ENCODE peak calls at places on chromosome X, in ten cellular contexts. Q is pancreas, N is bronchial epithelial cell, Z is cardiac muscle cell, J is brain microvascular endothelial cell, B is upper lobe of right lung, U is neuronal stem cell, W is Panc1, P is BJ, I is aorta. K is an unnamed sample. For H3K27me3 and H3K36me3, the result is how much of the 10 kb centered on the place peaks cover.

GRCh38 chrX:70009049-70009448 is 40.7 kb downstream of the AWAT2 start:
- DNase-seq in I (no peak), B (no peak), N (no peak), Z (no peak), J (no peak), P (no peak), U (no peak), Q (no peak), W (no peak), K (no peak)

GRCh38 chrX:20265726-20266681 is 705 bp downstream of the RPS6KA3 start:
- DNase-seq in U (no peak), B (peak), J (no peak), W (no peak), P (no peak), Q (peak), N (no peak), I (peak), Z (peak), K (peak)

GRCh38 chrX:147343467-147343866 is 528.9 kb upstream of the CXorf51A start:
- DNase-seq in B (no peak), N (no peak), W (no peak), P (no peak), Q (no peak), I (no peak), U (no peak), J (no peak), Z (no peak), K (no peak)

GRCh38 chrX:24371391-24371972 is 11.0 kb downstream of the SUPT20HL1 start:
- DNase-seq in W (peak), J (peak), I (peak), U (peak), P (no peak), Q (no peak), Z (peak), B (no peak), N (peak), K (peak)

GRCh38 chrX:84475101-84475500 is 27.2 kb downstream of the HDX start:
- DNase-seq in U (no peak), N (no peak), Q (no peak), Z (no peak), J (no peak), I (no peak), P (no peak), B (no peak), W (no peak), K (no peak)

GRCh38 chrX:74534569-74535038 is 79.8 kb downstream of the RLIM start:
- DNase-seq in B (no peak), J (peak), Z (no peak), P (peak), Q (no peak), U (no peak), N (peak), I (no peak), W (no peak), K (no peak)

GRCh38 chrX:118495958-118496762 is 545 bp downstream of the DOCK11 start:
- DNase-seq in N (no peak), P (no peak), B (peak), Q (peak), W (no peak), U (no peak), J (no peak), I (peak), Z (no peak), K (peak)

GRCh38 chrX:18448416-18448815 is 23.0 kb downstream of the CDKL5 start:
- DNase-seq in U (no peak), Q (no peak), J (no peak), W (no peak), N (no peak), B (no peak), Z (no peak), I (no peak), P (no peak), K (no peak)

GRCh38 chrX:23704673-23705206 is 37.4 kb downstream of the PRDX4 start:
- DNase-seq in N (no peak), Z (no peak), P (no peak), B (no peak), Q (no peak), U (no peak), J (no peak), I (no peak), W (no peak), K (no peak)

GRCh38 chrX:93874554-93874953 is 200.5 kb downstream of the FAM133A start:
- DNase-seq in Z (peak), P (no peak), B (no peak), I (no peak), U (peak), W (no peak), N (peak), J (no peak), Q (no peak), K (peak)

GRCh38 chrX:155962906-155963305 is 34.6 kb upstream of the IL9R start:
- DNase-seq in Q (no peak), W (no peak), P (no peak), N (no peak), Z (no peak), U (no peak), B (no peak), I (no peak), J (no peak), K (no peak)

GRCh38 chrX:10243056-10243455 is 86.3 kb downstream of the CLCN4 start:
- DNase-seq in U (no peak), W (no peak), Z (no peak), Q (no peak), J (no peak), N (no peak), B (no peak), P (no peak), I (no peak), K (no peak)

GRCh38 chrX:40420899-40421729 is 159.7 kb upstream of the ATP6AP2 start:
- DNase-seq in P (no peak), I (no peak), J (no peak), U (no peak), N (no peak), Q (no peak), Z (no peak), B (no peak), W (no peak), K (no peak)

GRCh38 chrX:48573690-48574269 is 504 bp upstream of the RBM3 start:
- DNase-seq in I (peak), W (no peak), J (peak), B (no peak), P (no peak), N (no peak), Z (no peak), Q (peak), U (peak), K (no peak)

GRCh38 chrX:48468693-48469691 is 1.1 kb downstream of the SLC38A5 start:
- DNase-seq in W (no peak), Q (no peak), B (no peak), Z (no peak), U (no peak), I (no peak), J (no peak), P (no peak), N (no peak), K (peak)

GRCh38 chrX:106728337-106728736 is 1.8 kb downstream of the RNF128 start:
- DNase-seq in Z (no peak), B (no peak), P (no peak), W (no peak), U (no peak), J (no peak), I (no peak), Q (no peak), N (peak), K (no peak)

GRCh38 chrX:38987135-38987780 is 186.0 kb downstream of the MID1IP1 start:
- DNase-seq in J (no peak), W (no peak), B (no peak), P (no peak), Q (no peak), U (no peak), I (no peak), Z (no peak), N (no peak), K (no peak)

GRCh38 chrX:51459125-51459524 is 37.3 kb downstream of the NUDT11 start:
- DNase-seq in I (no peak), P (no peak), N (peak), Z (peak), B (no peak), J (peak), U (no peak), Q (no peak), W (no peak), K (no peak)

GRCh38 chrX:16855363-16856075 is 14.6 kb downstream of the RBBP7 start:
- DNase-seq in W (no peak), B (no peak), N (no peak), Q (no peak), I (no peak), P (no peak), Z (no peak), U (no peak), J (no peak), K (no peak)

DNA sequence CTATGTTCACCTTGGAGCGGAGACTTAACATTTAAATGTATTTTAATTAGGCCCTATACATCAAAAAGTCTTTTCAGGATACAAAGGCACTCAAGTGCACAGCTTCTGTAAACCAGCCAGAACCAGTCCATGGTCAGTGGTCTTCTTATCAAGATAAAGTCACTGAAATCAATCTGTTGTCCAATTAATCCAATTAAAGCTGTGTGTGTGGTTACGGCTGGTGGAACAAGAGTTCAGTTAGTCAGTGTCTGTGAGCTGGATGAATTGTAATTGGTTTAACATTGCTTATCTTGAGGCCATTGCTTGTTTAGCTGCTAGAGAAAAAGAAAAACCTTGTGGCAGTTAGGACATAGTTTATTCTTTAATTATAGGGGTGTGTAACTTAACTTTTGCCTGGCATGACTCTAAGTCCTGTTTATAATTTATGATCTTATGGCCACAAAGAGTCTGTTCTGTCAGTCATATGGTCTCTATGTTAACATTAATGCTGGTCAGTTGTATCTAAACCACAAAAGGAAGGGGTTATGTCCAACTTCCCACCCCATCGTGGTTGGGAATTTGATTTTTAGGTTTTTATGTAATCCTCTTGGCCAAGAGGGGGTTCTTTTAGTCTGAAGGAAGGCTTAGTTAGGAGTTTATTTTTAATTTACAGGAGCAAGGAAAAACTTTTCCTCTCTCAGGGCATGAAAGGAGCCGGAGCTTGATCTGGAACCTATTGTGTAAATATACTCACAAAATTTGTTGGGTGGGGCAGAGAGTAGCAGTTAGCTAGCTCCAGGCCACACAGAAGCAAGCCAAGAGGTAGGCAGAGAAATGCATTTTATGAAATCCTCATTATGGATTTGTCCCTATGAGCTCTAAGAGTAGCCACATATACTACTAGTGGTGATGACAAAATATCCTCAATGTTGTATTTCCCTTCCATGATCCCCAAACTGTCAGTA is 665.7 kb upstream of the ACTRT1 start:
- DNase-seq in B (no peak), N (no peak), Z (no peak), P (no peak), J (no peak), Q (no peak), U (no peak), I (no peak), W (no peak), K (no peak)
- H3K27me3 ChIP-seq in B (under half), N (under half), Z (under half), P (under half), J (under half), Q (under half), U (under half), I (under half), W (under half), K (under half)

GRCh38 chrX:130120746-130121504 is 10.6 kb upstream of the ELF4 start:
- DNase-seq in Z (peak), P (no peak), W (no peak), N (peak), I (peak), B (peak), J (no peak), U (peak), Q (peak), K (peak)
- H3K4me3 ChIP-seq in Z (peak), P (peak), W (peak), N (peak), I (peak), B (peak), J (peak), U (no peak), Q (peak), K (peak)

DNA sequence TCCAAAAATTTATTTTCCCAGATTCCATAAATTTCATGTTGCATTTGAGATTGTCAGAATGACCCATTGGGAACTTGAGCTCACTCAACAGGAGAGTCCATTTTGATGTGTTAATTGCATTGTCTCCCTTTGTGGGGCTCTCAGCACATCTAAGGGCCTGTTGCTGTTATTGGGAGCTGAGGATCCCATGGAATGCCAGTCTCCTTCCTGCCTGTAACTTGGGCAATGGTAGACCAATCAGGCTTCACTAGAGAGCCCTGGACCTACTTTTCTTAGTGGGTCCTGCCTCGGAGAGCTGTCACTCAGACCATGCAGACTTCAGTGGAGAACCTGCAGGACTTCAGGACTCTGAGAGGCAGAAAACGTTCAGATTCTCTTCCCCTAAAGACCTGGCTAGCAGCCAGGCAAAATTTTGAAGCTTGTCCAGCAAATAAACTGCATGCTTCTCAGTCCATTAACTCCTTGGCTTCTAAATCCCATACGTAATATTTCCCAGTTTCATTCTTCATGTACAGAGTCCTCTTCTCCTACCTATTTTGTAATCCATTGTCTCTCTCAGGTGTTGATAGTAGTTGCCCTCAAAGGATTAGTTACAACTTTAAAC is 25.1 kb downstream of the OCRL start:
- DNase-seq in Z (no peak), U (no peak), P (no peak), B (no peak), Q (no peak), W (no peak), I (no peak), J (no peak), N (no peak), K (peak)
- H3K36me3 ChIP-seq in Z (under half), U (half or more), P (under half), B (under half), Q (under half), W (under half), I (under half), J (under half), N (under half), K (under half)

GRCh38 chrX:13050151-13050550 is 5.7 kb upstream of the FAM9C start:
- DNase-seq in B (no peak), W (no peak), Z (no peak), U (no peak), J (no peak), N (no peak), I (no peak), P (no peak), Q (no peak), K (no peak)
- H3K27me3 ChIP-seq in B (under half), W (under half), Z (under half), U (under half), J (under half), N (under half), I (under half), P (under half), Q (under half), K (under half)

K was measured in H7.